ENCODE peak calls at places on chromosomes 7 and 10, in ten cellular contexts. One of them, this sample, is unnamed.

GRCh38 chr7:117065585-117066150 is 112.4 kb downstream of the ST7 start:
- DNase-seq in Panc1: no peak
- DNase-seq in fibroblast of pulmonary artery: no peak
- DNase-seq in ovary: no peak
- DNase-seq in endothelial cell: no peak
- DNase-seq in SK-N-SH: no peak
- DNase-seq in vagina: no peak
- DNase-seq in kidney epithelial cell: no peak
- DNase-seq in activated B cell treated with CpG ODN at 0.5 μM for 24 hours: no peak
- DNase-seq in cardiac fibroblast: no peak
- DNase-seq in this sample: no peak

GRCh38 chr7:27661776-27662489 is 750 bp downstream of the HIBADH start:
- DNase-seq in vagina: no peak
- DNase-seq in kidney epithelial cell: no peak
- DNase-seq in cardiac fibroblast: peak; percentile 32
- DNase-seq in activated B cell treated with CpG ODN at 0.5 μM for 24 hours: peak; percentile 24
- DNase-seq in Panc1: no peak
- DNase-seq in fibroblast of pulmonary artery: peak; percentile 20
- DNase-seq in SK-N-SH: peak; percentile 71
- DNase-seq in endothelial cell: no peak
- DNase-seq in ovary: peak; percentile 50
- DNase-seq in this sample: no peak

GRCh38 chr10:129846991-129847391 is 117.1 kb downstream of the EBF3 start:
- DNase-seq in endothelial cell: no peak
- DNase-seq in ovary: no peak
- DNase-seq in fibroblast of pulmonary artery: no peak
- DNase-seq in activated B cell treated with CpG ODN at 0.5 μM for 24 hours: no peak
- DNase-seq in vagina: peak; percentile 80
- DNase-seq in Panc1: no peak
- DNase-seq in kidney epithelial cell: no peak
- DNase-seq in SK-N-SH: no peak
- DNase-seq in cardiac fibroblast: no peak
- DNase-seq in this sample: no peak

GRCh38 chr7:97128736-97129135 is 11.2 kb downstream of the SDHAF3 start:
- DNase-seq in fibroblast of pulmonary artery: no peak
- DNase-seq in endothelial cell: no peak
- DNase-seq in vagina: no peak
- DNase-seq in SK-N-SH: no peak
- DNase-seq in Panc1: no peak
- DNase-seq in ovary: no peak
- DNase-seq in kidney epithelial cell: no peak
- DNase-seq in activated B cell treated with CpG ODN at 0.5 μM for 24 hours: no peak
- DNase-seq in cardiac fibroblast: no peak
- DNase-seq in this sample: no peak

GRCh38 chr7:17709127-17709526 is 231.2 kb downstream of the SNX13 start:
- DNase-seq in ovary: no peak
- DNase-seq in Panc1: no peak
- DNase-seq in fibroblast of pulmonary artery: no peak
- DNase-seq in cardiac fibroblast: no peak
- DNase-seq in kidney epithelial cell: no peak
- DNase-seq in endothelial cell: no peak
- DNase-seq in SK-N-SH: no peak
- DNase-seq in vagina: no peak
- DNase-seq in activated B cell treated with CpG ODN at 0.5 μM for 24 hours: no peak
- DNase-seq in this sample: no peak

GRCh38 chr10:132664883-132665282 is 121.1 kb downstream of the NKX6-2 start:
- DNase-seq in Panc1: no peak
- DNase-seq in activated B cell treated with CpG ODN at 0.5 μM for 24 hours: no peak
- DNase-seq in vagina: no peak
- DNase-seq in ovary: peak; percentile 6
- DNase-seq in fibroblast of pulmonary artery: no peak
- DNase-seq in cardiac fibroblast: no peak
- DNase-seq in SK-N-SH: no peak
- DNase-seq in kidney epithelial cell: no peak
- DNase-seq in endothelial cell: no peak
- DNase-seq in this sample: no peak

GRCh38 chr7:100493476-100494264 is 9.9 kb downstream of the NYAP1 start:
- DNase-seq in Panc1: no peak
- DNase-seq in vagina: no peak
- DNase-seq in cardiac fibroblast: no peak
- DNase-seq in kidney epithelial cell: no peak
- DNase-seq in SK-N-SH: peak; percentile 36
- DNase-seq in ovary: peak; percentile 64
- DNase-seq in activated B cell treated with CpG ODN at 0.5 μM for 24 hours: peak; percentile 44
- DNase-seq in endothelial cell: peak; percentile 51
- DNase-seq in fibroblast of pulmonary artery: no peak
- DNase-seq in this sample: no peak

GRCh38 chr7:101018271-101019167 is 1.4 kb upstream of the MUC17 start:
- DNase-seq in Panc1: no peak
- DNase-seq in ovary: peak; percentile 29
- DNase-seq in fibroblast of pulmonary artery: no peak
- DNase-seq in vagina: no peak
- DNase-seq in SK-N-SH: no peak
- DNase-seq in cardiac fibroblast: no peak
- DNase-seq in kidney epithelial cell: no peak
- DNase-seq in activated B cell treated with CpG ODN at 0.5 μM for 24 hours: peak; percentile 22
- DNase-seq in endothelial cell: no peak
- DNase-seq in this sample: no peak

GRCh38 chr7:45865594-45866410 is 7.1 kb downstream of the CCDC201 start:
- DNase-seq in activated B cell treated with CpG ODN at 0.5 μM for 24 hours: no peak
- DNase-seq in ovary: no peak
- DNase-seq in SK-N-SH: no peak
- DNase-seq in fibroblast of pulmonary artery: no peak
- DNase-seq in vagina: no peak
- DNase-seq in kidney epithelial cell: no peak
- DNase-seq in cardiac fibroblast: no peak
- DNase-seq in Panc1: no peak
- DNase-seq in endothelial cell: no peak
- DNase-seq in this sample: no peak

GRCh38 chr7:45869426-45869825 is 3.5 kb downstream of the CCDC201 start:
- DNase-seq in Panc1: no peak
- DNase-seq in activated B cell treated with CpG ODN at 0.5 μM for 24 hours: no peak
- DNase-seq in SK-N-SH: no peak
- DNase-seq in fibroblast of pulmonary artery: peak; percentile 29
- DNase-seq in vagina: no peak
- DNase-seq in ovary: no peak
- DNase-seq in endothelial cell: no peak
- DNase-seq in kidney epithelial cell: no peak
- DNase-seq in cardiac fibroblast: peak; percentile 38
- DNase-seq in this sample: no peak

GRCh38 chr7:45867471-45867870 is 5.4 kb downstream of the CCDC201 start:
- DNase-seq in Panc1: no peak
- DNase-seq in kidney epithelial cell: no peak
- DNase-seq in vagina: no peak
- DNase-seq in endothelial cell: no peak
- DNase-seq in activated B cell treated with CpG ODN at 0.5 μM for 24 hours: no peak
- DNase-seq in ovary: no peak
- DNase-seq in fibroblast of pulmonary artery: no peak
- DNase-seq in SK-N-SH: no peak
- DNase-seq in cardiac fibroblast: no peak
- DNase-seq in this sample: peak; percentile 29

GRCh38 chr7:45863715-45864114 is 9.2 kb downstream of the CCDC201 start:
- DNase-seq in Panc1: no peak
- DNase-seq in fibroblast of pulmonary artery: no peak
- DNase-seq in ovary: no peak
- DNase-seq in SK-N-SH: no peak
- DNase-seq in kidney epithelial cell: no peak
- DNase-seq in activated B cell treated with CpG ODN at 0.5 μM for 24 hours: no peak
- DNase-seq in cardiac fibroblast: no peak
- DNase-seq in vagina: no peak
- DNase-seq in endothelial cell: peak; percentile 63
- DNase-seq in this sample: no peak
- TF ChIP-seq CTCF in Panc1: peak; percentile 45
- TF ChIP-seq CTCF in fibroblast of pulmonary artery: peak; percentile 30
- TF ChIP-seq CTCF in ovary: no peak
- TF ChIP-seq CTCF in SK-N-SH: peak; percentile 44
- TF ChIP-seq CTCF in kidney epithelial cell: peak; percentile 15
- TF ChIP-seq CTCF in activated B cell treated with CpG ODN at 0.5 μM for 24 hours: no peak
- TF ChIP-seq CTCF in cardiac fibroblast: peak; percentile 43
- TF ChIP-seq CTCF in vagina: no peak
- TF ChIP-seq CTCF in endothelial cell: no peak
- TF ChIP-seq CTCF in this sample: peak; percentile 23

GRCh38 chr10:86375204-86375603 is 8.6 kb upstream of the GRID1 start:
- DNase-seq in Panc1: no peak
- DNase-seq in endothelial cell: no peak
- DNase-seq in ovary: no peak
- DNase-seq in fibroblast of pulmonary artery: no peak
- DNase-seq in cardiac fibroblast: no peak
- DNase-seq in vagina: no peak
- DNase-seq in SK-N-SH: no peak
- DNase-seq in activated B cell treated with CpG ODN at 0.5 μM for 24 hours: no peak
- DNase-seq in kidney epithelial cell: no peak
- DNase-seq in this sample: no peak

GRCh38 chr10:86376403-86376802 is 9.8 kb upstream of the GRID1 start:
- DNase-seq in kidney epithelial cell: no peak
- DNase-seq in vagina: peak; percentile 70
- DNase-seq in activated B cell treated with CpG ODN at 0.5 μM for 24 hours: no peak
- DNase-seq in endothelial cell: no peak
- DNase-seq in Panc1: no peak
- DNase-seq in cardiac fibroblast: no peak
- DNase-seq in SK-N-SH: no peak
- DNase-seq in ovary: no peak
- DNase-seq in fibroblast of pulmonary artery: no peak
- DNase-seq in this sample: no peak

GRCh38 chr10:86377797-86378146 is 11.2 kb upstream of the GRID1 start:
- DNase-seq in ovary: no peak
- DNase-seq in endothelial cell: no peak
- DNase-seq in vagina: peak; percentile 78
- DNase-seq in Panc1: no peak
- DNase-seq in fibroblast of pulmonary artery: no peak
- DNase-seq in SK-N-SH: no peak
- DNase-seq in activated B cell treated with CpG ODN at 0.5 μM for 24 hours: no peak
- DNase-seq in kidney epithelial cell: no peak
- DNase-seq in cardiac fibroblast: no peak
- DNase-seq in this sample: no peak

GRCh38 chr10:86374664-86375063 is 8.1 kb upstream of the GRID1 start:
- DNase-seq in activated B cell treated with CpG ODN at 0.5 μM for 24 hours: no peak
- DNase-seq in SK-N-SH: peak; percentile 53
- DNase-seq in fibroblast of pulmonary artery: no peak
- DNase-seq in ovary: no peak
- DNase-seq in Panc1: no peak
- DNase-seq in kidney epithelial cell: no peak
- DNase-seq in cardiac fibroblast: no peak
- DNase-seq in endothelial cell: no peak
- DNase-seq in vagina: no peak
- DNase-seq in this sample: no peak

DNA sequence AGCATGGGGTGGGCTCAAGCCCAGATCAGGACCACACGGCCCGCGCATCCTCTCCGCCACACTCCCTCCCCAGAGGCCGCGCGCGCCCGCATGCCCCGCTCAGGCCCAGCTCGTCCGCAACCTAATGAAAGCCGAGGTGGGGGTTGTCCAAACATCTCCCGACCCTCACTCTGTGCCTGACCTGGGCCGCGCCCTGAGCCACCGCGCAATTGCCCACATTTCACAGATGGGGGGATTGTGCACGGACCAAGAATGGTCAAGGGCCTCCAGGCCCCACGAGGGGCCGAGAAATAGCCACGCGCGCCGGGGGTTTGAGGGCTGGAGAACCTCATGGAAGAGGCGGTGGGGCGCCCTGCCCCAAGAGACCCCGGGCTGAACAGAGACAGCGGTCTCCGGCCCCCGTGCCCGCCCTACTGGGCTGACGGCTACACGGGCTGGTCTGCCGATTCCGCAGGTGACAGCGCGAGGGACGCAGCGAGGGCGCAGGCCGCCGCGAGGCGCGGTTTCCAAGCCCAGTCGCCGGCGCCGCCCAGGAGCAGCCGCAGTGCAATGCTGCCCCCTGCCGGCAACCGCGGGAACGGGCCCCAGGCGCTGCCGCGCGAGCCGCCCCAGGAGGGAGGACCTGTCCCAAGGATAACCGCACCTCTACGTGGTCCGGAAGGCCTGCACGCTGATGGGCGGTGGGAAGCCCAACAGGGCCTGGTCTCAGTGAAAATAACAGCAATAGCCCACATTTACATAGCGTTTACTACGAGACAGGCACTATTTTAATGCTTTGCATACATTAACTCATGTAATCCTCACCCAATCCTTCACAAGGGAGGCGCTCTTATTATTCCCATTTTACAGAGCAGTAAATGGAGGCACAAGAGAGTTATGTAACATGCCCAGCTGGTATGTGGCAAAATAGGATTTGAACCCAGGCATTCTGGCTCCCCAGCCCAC is 10.5 kb upstream of the GRID1 start:
- DNase-seq in endothelial cell: peak; percentile 98
- DNase-seq in kidney epithelial cell: no peak
- DNase-seq in ovary: peak; percentile 62
- DNase-seq in cardiac fibroblast: peak; percentile 60
- DNase-seq in activated B cell treated with CpG ODN at 0.5 μM for 24 hours: peak; percentile 85
- DNase-seq in Panc1: peak; percentile 22
- DNase-seq in SK-N-SH: peak; percentile 94
- DNase-seq in fibroblast of pulmonary artery: peak; percentile 53
- DNase-seq in vagina: peak; percentile 80
- DNase-seq in this sample: no peak
- TF ChIP-seq CTCF in endothelial cell: peak; percentile 99
- TF ChIP-seq CTCF in kidney epithelial cell: peak; percentile 61
- TF ChIP-seq CTCF in ovary: peak; percentile 86
- TF ChIP-seq CTCF in cardiac fibroblast: peak; percentile 58
- TF ChIP-seq CTCF in activated B cell treated with CpG ODN at 0.5 μM for 24 hours: peak; percentile 99
- TF ChIP-seq CTCF in Panc1: peak; percentile 100
- TF ChIP-seq CTCF in SK-N-SH: peak; percentile 93
- TF ChIP-seq CTCF in fibroblast of pulmonary artery: peak; percentile 50
- TF ChIP-seq CTCF in vagina: peak; percentile 92
- TF ChIP-seq CTCF in this sample: peak; percentile 99

GRCh38 chr7:87316097-87316700 is 29.3 kb upstream of the CROT start:
- DNase-seq in cardiac fibroblast: no peak
- DNase-seq in vagina: no peak
- DNase-seq in ovary: no peak
- DNase-seq in Panc1: no peak
- DNase-seq in SK-N-SH: no peak
- DNase-seq in endothelial cell: no peak
- DNase-seq in kidney epithelial cell: no peak
- DNase-seq in activated B cell treated with CpG ODN at 0.5 μM for 24 hours: no peak
- DNase-seq in fibroblast of pulmonary artery: no peak
- DNase-seq in this sample: no peak

GRCh38 chr7:87317691-87318245 is 27.7 kb upstream of the CROT start:
- DNase-seq in kidney epithelial cell: no peak
- DNase-seq in Panc1: no peak
- DNase-seq in SK-N-SH: no peak
- DNase-seq in activated B cell treated with CpG ODN at 0.5 μM for 24 hours: no peak
- DNase-seq in ovary: no peak
- DNase-seq in fibroblast of pulmonary artery: no peak
- DNase-seq in endothelial cell: no peak
- DNase-seq in vagina: no peak
- DNase-seq in cardiac fibroblast: no peak
- DNase-seq in this sample: peak; percentile 78

GRCh38 chr7:87316846-87317545 is 28.5 kb upstream of the CROT start:
- DNase-seq in activated B cell treated with CpG ODN at 0.5 μM for 24 hours: no peak
- DNase-seq in fibroblast of pulmonary artery: peak; percentile 83
- DNase-seq in cardiac fibroblast: peak; percentile 77
- DNase-seq in ovary: no peak
- DNase-seq in vagina: no peak
- DNase-seq in endothelial cell: no peak
- DNase-seq in kidney epithelial cell: no peak
- DNase-seq in Panc1: no peak
- DNase-seq in SK-N-SH: no peak
- DNase-seq in this sample: peak; percentile 93

DNA sequence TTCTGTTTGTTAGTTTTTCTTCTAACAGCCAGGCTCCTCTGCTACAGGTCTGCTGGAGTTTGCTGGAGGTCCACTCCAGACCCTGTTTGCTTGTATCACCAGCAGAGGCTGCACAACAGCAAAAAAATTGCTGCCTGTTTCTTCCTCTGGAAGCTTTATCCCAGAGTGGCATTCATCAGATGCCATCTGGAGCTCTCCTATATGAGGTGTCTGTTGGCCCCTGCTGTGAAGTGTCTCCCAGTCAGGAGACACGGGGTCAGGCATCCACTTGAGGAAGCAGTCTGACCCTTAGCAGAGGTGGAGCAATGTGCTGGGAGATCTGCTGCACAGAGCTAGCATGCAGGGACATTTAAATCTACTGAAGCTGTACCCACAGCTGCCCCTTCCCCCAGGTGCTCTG is 26.7 kb upstream of the CROT start:
- DNase-seq in activated B cell treated with CpG ODN at 0.5 μM for 24 hours: no peak
- DNase-seq in fibroblast of pulmonary artery: no peak
- DNase-seq in SK-N-SH: no peak
- DNase-seq in cardiac fibroblast: no peak
- DNase-seq in endothelial cell: no peak
- DNase-seq in kidney epithelial cell: no peak
- DNase-seq in ovary: no peak
- DNase-seq in vagina: no peak
- DNase-seq in Panc1: no peak
- DNase-seq in this sample: no peak
- TF ChIP-seq CTCF in activated B cell treated with CpG ODN at 0.5 μM for 24 hours: no peak
- TF ChIP-seq CTCF in fibroblast of pulmonary artery: no peak
- TF ChIP-seq CTCF in SK-N-SH: no peak
- TF ChIP-seq CTCF in cardiac fibroblast: no peak
- TF ChIP-seq CTCF in endothelial cell: no peak
- TF ChIP-seq CTCF in kidney epithelial cell: peak; percentile 10
- TF ChIP-seq CTCF in ovary: no peak
- TF ChIP-seq CTCF in vagina: no peak
- TF ChIP-seq CTCF in Panc1: no peak
- TF ChIP-seq CTCF in this sample: peak; percentile 28

GRCh38 chr7:151028131-151028947 is at the start of gene ABCB8:
- DNase-seq in kidney epithelial cell: peak; percentile 96
- DNase-seq in vagina: peak; percentile 100
- DNase-seq in ovary: peak; percentile 99
- DNase-seq in activated B cell treated with CpG ODN at 0.5 μM for 24 hours: peak; percentile 94
- DNase-seq in SK-N-SH: peak; percentile 100
- DNase-seq in Panc1: peak; percentile 100
- DNase-seq in fibroblast of pulmonary artery: peak; percentile 99
- DNase-seq in endothelial cell: peak; percentile 98
- DNase-seq in cardiac fibroblast: peak; percentile 100
- DNase-seq in this sample: peak; percentile 99
- TF ChIP-seq CTCF in kidney epithelial cell: peak; percentile 35
- TF ChIP-seq CTCF in vagina: peak; percentile 4
- TF ChIP-seq CTCF in ovary: peak; percentile 45
- TF ChIP-seq CTCF in activated B cell treated with CpG ODN at 0.5 μM for 24 hours: no peak
- TF ChIP-seq CTCF in SK-N-SH: peak; percentile 59
- TF ChIP-seq CTCF in Panc1: peak; percentile 78
- TF ChIP-seq CTCF in fibroblast of pulmonary artery: peak; percentile 27
- TF ChIP-seq CTCF in endothelial cell: peak; percentile 52
- TF ChIP-seq CTCF in cardiac fibroblast: peak; percentile 28
- TF ChIP-seq CTCF in this sample: peak; percentile 53

This sample was measured in foreskin keratinocyte.